ENCODE peak calls at places on chromosomes 5 and 9, in seven cellular contexts. H is ELF-1; E is A172; C is activated T-cell treated with anti-CD3 and anti-CD28 coated beads for 4 hours; D is stimulated activated CD4-positive, alpha-beta T cell treated with anti-CD3 and anti-CD28 coated beads, Interleukin-15, amount 100 ng/mL, for 24 hours; S is M059J; R is globus pallidus. V is an unnamed sample.

GRCh38 chr5:4879693-4880303 is 260.3 kb upstream of the ADAMTS16 start:
- DNase-seq in H (peak; percentile 92), C (no peak), R (peak; percentile 72), E (peak; percentile 58), S (peak; percentile 72), D (peak; percentile 68), V (peak; percentile 88)

GRCh38 chr9:94900222-94901018 is 173.9 kb downstream of the AOPEP start:
- DNase-seq in S (peak; percentile 93), D (no peak), E (peak; percentile 77), C (no peak), R (no peak), H (no peak), V (no peak)

GRCh38 chr9:35745569-35745968 is 3.5 kb downstream of the GBA2 start:
- DNase-seq in E (no peak), C (no peak), R (no peak), D (no peak), S (no peak), H (no peak), V (no peak)

GRCh38 chr5:174306345-174307030 is 261.0 kb downstream of the NSG2 start:
- DNase-seq in D (no peak), E (no peak), C (no peak), S (no peak), R (no peak), H (peak; percentile 47), V (no peak)

GRCh38 chr5:103800728-103801127 is 238.1 kb upstream of the NUDT12 start:
- DNase-seq in C (no peak), S (peak; percentile 74), R (no peak), E (no peak), H (no peak), D (no peak), V (no peak)

GRCh38 chr5:53323943-53324642 is 156.3 kb upstream of the FST start:
- DNase-seq in R (no peak), S (peak; percentile 67), C (no peak), D (no peak), H (no peak), E (peak; percentile 38), V (no peak)

GRCh38 chr5:14413331-14413750 is 168.3 kb upstream of the OTULINL start:
- DNase-seq in S (no peak), H (no peak), R (no peak), D (peak; percentile 56), E (peak; percentile 28), C (peak; percentile 11), V (no peak)

GRCh38 chr9:115167175-115167574 is 49.2 kb upstream of the TNC start:
- DNase-seq in S (peak; percentile 98), R (no peak), D (no peak), E (peak; percentile 91), H (peak; percentile 47), C (no peak), V (no peak)

GRCh38 chr5:102937916-102938315 is 182.0 kb downstream of the GIN1 start:
- DNase-seq in C (no peak), H (no peak), E (no peak), S (peak; percentile 15), D (no peak), R (no peak), V (no peak)

GRCh38 chr5:181205402-181205734 is 372 bp upstream of the TRIM7 start:
- DNase-seq in R (no peak), D (no peak), C (no peak), H (no peak), E (no peak), S (no peak), V (peak; percentile 37)

GRCh38 chr9:98551511-98552286 is 157.0 kb downstream of the GABBR2 start:
- DNase-seq in H (no peak), E (peak; percentile 88), C (no peak), S (peak; percentile 92), D (no peak), R (no peak), V (peak; percentile 82)

GRCh38 chr5:143206194-143207053 is 197.1 kb downstream of the NR3C1 start:
- DNase-seq in S (no peak), D (no peak), E (no peak), R (no peak), C (no peak), H (no peak), V (no peak)

GRCh38 chr9:125376261-125377226 is 114.9 kb downstream of the GAPVD1 start:
- DNase-seq in C (no peak), E (no peak), R (no peak), D (no peak), S (no peak), H (no peak), V (peak; percentile 51)

GRCh38 chr5:92391-93220 is 638 bp downstream of the PLEKHG4B start:
- DNase-seq in R (no peak), C (no peak), D (no peak), S (peak; percentile 8), H (peak; percentile 30), E (no peak), V (no peak)

GRCh38 chr9:22142681-22143080 is 133.6 kb upstream of the CDKN2B start:
- DNase-seq in S (peak; percentile 24), R (no peak), E (no peak), C (no peak), H (no peak), D (no peak), V (no peak)

GRCh38 chr5:160930361-160930760 is 78.3 kb upstream of the ATP10B start:
- DNase-seq in D (no peak), E (no peak), S (no peak), H (peak; percentile 51), R (peak; percentile 77), C (no peak), V (no peak)

GRCh38 chr9:89496645-89497044 is 1.3 kb downstream of the SEMA4D start:
- DNase-seq in C (no peak), S (no peak), R (no peak), H (no peak), D (peak; percentile 69), E (no peak), V (no peak)

GRCh38 chr5:160432815-160433214 is 11.2 kb downstream of the PTTG1 start:
- DNase-seq in R (no peak), S (no peak), H (no peak), C (no peak), D (no peak), E (no peak), V (no peak)

V was measured in cerebellum.